ENCODE peak calls at places on chromosomes 13 and 19, in eight cellular contexts. G is heart left ventricle; Z is activated naive CD4-positive, alpha-beta T cell treated with anti-CD3 and anti-CD28 coated beads, Interleukin-2, amount 10 ng/mL, durations not matched to agents 7 days and 5 days; Q is activated CD4-positive, alpha-beta T cell treated with anti-CD3 and anti-CD28 coated beads, Interleukin-2, amount 50 U/mL, for 4 hours; J is stimulated activated CD4-positive, alpha-beta T cell treated with anti-CD3 and anti-CD28 coated beads, TNF-alpha, amount 100 ng/mL, for 48 hours; W is GM04504; F is SHP77; I is NCI-H69. T is an unnamed sample.

GRCh38 chr13:113533441-113533840 is 42.9 kb upstream of the DCUN1D2 start:
- DNase-seq in F (no peak), W (no peak), Q (no peak), G (no peak), Z (no peak), I (no peak), J (no peak), T (no peak)

GRCh38 chr19:1016647-1017114 is 4.2 kb downstream of the TMEM259 start:
- DNase-seq in Q (no peak), Z (no peak), J (no peak), I (no peak), F (no peak), W (no peak), G (no peak), T (no peak)

GRCh38 chr19:50238043-50238442 is 34.6 kb downstream of the MYH14 start:
- DNase-seq in Q (no peak), J (no peak), F (no peak), Z (no peak), I (no peak), G (no peak), W (no peak), T (no peak)

GRCh38 chr19:46191972-46192371 is 37.6 kb upstream of the IGFL1 start:
- DNase-seq in Z (no peak), F (no peak), G (no peak), I (no peak), W (no peak), Q (no peak), J (no peak), T (no peak)

GRCh38 chr19:44527554-44527953 is 1.9 kb downstream of the CEACAM20 start:
- DNase-seq in Q (no peak), J (no peak), F (no peak), W (no peak), G (no peak), Z (no peak), I (no peak), T (no peak)

GRCh38 chr13:75705395-75705794 is 69.3 kb downstream of the LMO7 start:
- DNase-seq in W (peak; percentile 45), J (no peak), Z (no peak), I (peak; percentile 10), G (no peak), F (no peak), Q (no peak), T (no peak)

GRCh38 chr13:79481685-79482052 is 714 bp downstream of the NDFIP2 start:
- DNase-seq in G (no peak), Z (peak; percentile 35), F (no peak), I (no peak), W (no peak), J (peak; percentile 77), Q (peak; percentile 74), T (no peak)

GRCh38 chr19:46478356-46478986 is 7.1 kb upstream of the PNMA8A start:
- DNase-seq in Q (no peak), Z (no peak), G (no peak), I (peak; percentile 15), F (no peak), J (no peak), W (no peak), T (no peak)

GRCh38 chr13:44155422-44156293 is 218.0 kb upstream of the SERP2 start:
- DNase-seq in I (no peak), W (no peak), Z (no peak), F (peak; percentile 65), G (peak; percentile 61), Q (no peak), J (no peak), T (no peak)